ENCODE peak calls at places on chromosomes 13 and 19, in ten cellular contexts. One of them, this sample, is unnamed.

GRCh38 chr19:51025809-51026553 is 435 bp downstream of the KLK11 start:
- DNase-seq in cardiac muscle cell: no peak
- DNase-seq in tibial artery: no peak
- DNase-seq in CD8-positive, alpha-beta T cell: no peak
- DNase-seq in colonic mucosa: no peak
- DNase-seq in left ventricle myocardium inferior: no peak
- DNase-seq in neural progenitor cell: no peak
- DNase-seq in brain microvascular endothelial cell: no peak
- DNase-seq in OCI-LY7: no peak
- DNase-seq in epithelial cell of esophagus: no peak
- DNase-seq in this sample: no peak

GRCh38 chr19:52935434-52935833 is 12.2 kb upstream of the ZNF888 start:
- DNase-seq in cardiac muscle cell: no peak
- DNase-seq in tibial artery: no peak
- DNase-seq in CD8-positive, alpha-beta T cell: no peak
- DNase-seq in colonic mucosa: no peak
- DNase-seq in left ventricle myocardium inferior: no peak
- DNase-seq in neural progenitor cell: no peak
- DNase-seq in brain microvascular endothelial cell: peak; percentile 43
- DNase-seq in OCI-LY7: no peak
- DNase-seq in epithelial cell of esophagus: peak; percentile 38
- DNase-seq in this sample: no peak

GRCh38 chr13:112967666-112968379 is 1.2 kb upstream of the MCF2L start:
- DNase-seq in cardiac muscle cell: no peak
- DNase-seq in tibial artery: peak; percentile 41
- DNase-seq in CD8-positive, alpha-beta T cell: no peak
- DNase-seq in colonic mucosa: no peak
- DNase-seq in left ventricle myocardium inferior: no peak
- DNase-seq in neural progenitor cell: peak; percentile 68
- DNase-seq in brain microvascular endothelial cell: no peak
- DNase-seq in OCI-LY7: no peak
- DNase-seq in epithelial cell of esophagus: no peak
- DNase-seq in this sample: no peak

GRCh38 chr19:30669329-30670010 is 297.3 kb downstream of the ZNF536 start:
- DNase-seq in cardiac muscle cell: peak; percentile 76
- DNase-seq in tibial artery: no peak
- DNase-seq in CD8-positive, alpha-beta T cell: peak; percentile 24
- DNase-seq in colonic mucosa: peak; percentile 49
- DNase-seq in left ventricle myocardium inferior: peak; percentile 68
- DNase-seq in neural progenitor cell: peak; percentile 80
- DNase-seq in brain microvascular endothelial cell: peak; percentile 29
- DNase-seq in OCI-LY7: peak; percentile 34
- DNase-seq in epithelial cell of esophagus: peak; percentile 23
- DNase-seq in this sample: no peak

GRCh38 chr19:36008336-36008978 is at the start of gene SYNE4:
- DNase-seq in cardiac muscle cell: peak; percentile 56
- DNase-seq in tibial artery: no peak
- DNase-seq in CD8-positive, alpha-beta T cell: no peak
- DNase-seq in colonic mucosa: peak; percentile 81
- DNase-seq in left ventricle myocardium inferior: no peak
- DNase-seq in neural progenitor cell: peak; percentile 75
- DNase-seq in brain microvascular endothelial cell: no peak
- DNase-seq in OCI-LY7: no peak
- DNase-seq in epithelial cell of esophagus: peak; percentile 41
- DNase-seq in this sample: no peak

GRCh38 chr13:41244555-41244954 is 18.8 kb downstream of the MTRF1 start:
- DNase-seq in cardiac muscle cell: peak; percentile 0
- DNase-seq in tibial artery: no peak
- DNase-seq in CD8-positive, alpha-beta T cell: no peak
- DNase-seq in colonic mucosa: no peak
- DNase-seq in left ventricle myocardium inferior: no peak
- DNase-seq in neural progenitor cell: no peak
- DNase-seq in brain microvascular endothelial cell: peak; percentile 17
- DNase-seq in OCI-LY7: no peak
- DNase-seq in epithelial cell of esophagus: peak; percentile 65
- DNase-seq in this sample: no peak

GRCh38 chr13:74555291-74556001 is 421.2 kb upstream of the KLF12 start:
- DNase-seq in cardiac muscle cell: no peak
- DNase-seq in tibial artery: no peak
- DNase-seq in CD8-positive, alpha-beta T cell: peak; percentile 16
- DNase-seq in colonic mucosa: no peak
- DNase-seq in left ventricle myocardium inferior: no peak
- DNase-seq in neural progenitor cell: no peak
- DNase-seq in brain microvascular endothelial cell: no peak
- DNase-seq in OCI-LY7: peak; percentile 30
- DNase-seq in epithelial cell of esophagus: no peak
- DNase-seq in this sample: no peak

GRCh38 chr19:33673996-33674395 is 52.2 kb downstream of the CHST8 start:
- DNase-seq in cardiac muscle cell: no peak
- DNase-seq in tibial artery: peak; percentile 37
- DNase-seq in CD8-positive, alpha-beta T cell: no peak
- DNase-seq in colonic mucosa: no peak
- DNase-seq in left ventricle myocardium inferior: no peak
- DNase-seq in neural progenitor cell: no peak
- DNase-seq in brain microvascular endothelial cell: no peak
- DNase-seq in OCI-LY7: no peak
- DNase-seq in epithelial cell of esophagus: no peak
- DNase-seq in this sample: no peak

GRCh38 chr19:44741841-44742352 is 6.6 kb upstream of the BCL3 start:
- DNase-seq in cardiac muscle cell: no peak
- DNase-seq in tibial artery: peak; percentile 100
- DNase-seq in CD8-positive, alpha-beta T cell: no peak
- DNase-seq in colonic mucosa: peak; percentile 99
- DNase-seq in left ventricle myocardium inferior: peak; percentile 97
- DNase-seq in neural progenitor cell: peak; percentile 20
- DNase-seq in brain microvascular endothelial cell: peak; percentile 98
- DNase-seq in OCI-LY7: no peak
- DNase-seq in epithelial cell of esophagus: peak; percentile 100
- DNase-seq in this sample: no peak

GRCh38 chr19:6238256-6238642 is 41.5 kb downstream of the MLLT1 start:
- DNase-seq in cardiac muscle cell: no peak
- DNase-seq in tibial artery: no peak
- DNase-seq in CD8-positive, alpha-beta T cell: no peak
- DNase-seq in colonic mucosa: no peak
- DNase-seq in left ventricle myocardium inferior: no peak
- DNase-seq in neural progenitor cell: no peak
- DNase-seq in brain microvascular endothelial cell: no peak
- DNase-seq in OCI-LY7: no peak
- DNase-seq in epithelial cell of esophagus: no peak
- DNase-seq in this sample: no peak

GRCh38 chr19:9858766-9859165 is 23.6 kb downstream of the PIN1 start:
- DNase-seq in cardiac muscle cell: no peak
- DNase-seq in tibial artery: no peak
- DNase-seq in CD8-positive, alpha-beta T cell: no peak
- DNase-seq in colonic mucosa: no peak
- DNase-seq in left ventricle myocardium inferior: no peak
- DNase-seq in neural progenitor cell: no peak
- DNase-seq in brain microvascular endothelial cell: no peak
- DNase-seq in OCI-LY7: no peak
- DNase-seq in epithelial cell of esophagus: no peak
- DNase-seq in this sample: no peak

GRCh38 chr19:19267305-19267704 is 5.8 kb downstream of the TM6SF2 start:
- DNase-seq in cardiac muscle cell: no peak
- DNase-seq in tibial artery: no peak
- DNase-seq in CD8-positive, alpha-beta T cell: no peak
- DNase-seq in colonic mucosa: no peak
- DNase-seq in left ventricle myocardium inferior: no peak
- DNase-seq in neural progenitor cell: no peak
- DNase-seq in brain microvascular endothelial cell: no peak
- DNase-seq in OCI-LY7: no peak
- DNase-seq in epithelial cell of esophagus: no peak
- DNase-seq in this sample: no peak

GRCh38 chr13:113586661-113587479 is 2.3 kb downstream of the TFDP1 start:
- DNase-seq in cardiac muscle cell: no peak
- DNase-seq in tibial artery: peak; percentile 40
- DNase-seq in CD8-positive, alpha-beta T cell: no peak
- DNase-seq in colonic mucosa: peak; percentile 17
- DNase-seq in left ventricle myocardium inferior: no peak
- DNase-seq in neural progenitor cell: no peak
- DNase-seq in brain microvascular endothelial cell: no peak
- DNase-seq in OCI-LY7: no peak
- DNase-seq in epithelial cell of esophagus: no peak
- DNase-seq in this sample: no peak

GRCh38 chr19:23789246-23789645 is 30.6 kb upstream of the ZNF681 start:
- DNase-seq in cardiac muscle cell: no peak
- DNase-seq in tibial artery: no peak
- DNase-seq in CD8-positive, alpha-beta T cell: no peak
- DNase-seq in colonic mucosa: no peak
- DNase-seq in left ventricle myocardium inferior: no peak
- DNase-seq in neural progenitor cell: no peak
- DNase-seq in brain microvascular endothelial cell: no peak
- DNase-seq in OCI-LY7: no peak
- DNase-seq in epithelial cell of esophagus: peak; percentile 70
- DNase-seq in this sample: no peak

GRCh38 chr13:106520205-106521004 is 15.1 kb downstream of the EFNB2 start:
- DNase-seq in cardiac muscle cell: peak; percentile 24
- DNase-seq in tibial artery: no peak
- DNase-seq in CD8-positive, alpha-beta T cell: no peak
- DNase-seq in colonic mucosa: no peak
- DNase-seq in left ventricle myocardium inferior: no peak
- DNase-seq in neural progenitor cell: peak; percentile 52
- DNase-seq in brain microvascular endothelial cell: no peak
- DNase-seq in OCI-LY7: no peak
- DNase-seq in epithelial cell of esophagus: no peak
- DNase-seq in this sample: no peak

DNA sequence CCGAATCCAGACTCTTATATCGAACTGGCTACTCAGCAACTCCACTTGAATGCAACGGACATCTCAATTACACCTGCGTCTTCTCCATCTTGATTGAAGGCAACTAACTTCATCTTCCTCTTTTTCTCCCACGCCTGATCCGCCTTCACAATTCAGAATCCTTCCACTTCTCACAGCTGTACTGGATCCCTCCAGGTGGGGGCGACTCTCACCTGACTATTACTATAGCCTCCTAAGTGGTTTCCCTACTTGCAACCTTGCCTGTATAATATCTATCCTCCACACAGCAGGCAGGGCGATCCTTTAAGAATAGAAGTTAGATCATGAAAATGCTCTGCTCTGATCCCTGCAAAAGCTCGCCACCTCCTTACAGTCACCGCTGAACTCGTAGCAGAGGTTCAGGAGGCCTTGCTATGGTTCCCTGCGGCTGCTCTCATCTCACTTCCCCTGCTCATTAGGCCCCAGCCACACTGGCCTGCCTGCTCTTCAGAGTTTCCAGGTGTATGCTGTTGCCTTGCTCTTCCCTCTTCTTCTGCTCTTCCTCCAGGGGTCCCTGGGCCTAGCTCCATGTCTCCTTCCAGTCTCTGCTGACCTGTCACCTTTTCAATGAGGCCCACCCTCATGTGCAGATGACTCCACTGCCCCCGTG is 31.9 kb downstream of the RFXAP start:
- DNase-seq in cardiac muscle cell: peak; percentile 30
- DNase-seq in tibial artery: no peak
- DNase-seq in CD8-positive, alpha-beta T cell: no peak
- DNase-seq in colonic mucosa: peak; percentile 29
- DNase-seq in left ventricle myocardium inferior: no peak
- DNase-seq in neural progenitor cell: peak; percentile 41
- DNase-seq in brain microvascular endothelial cell: no peak
- DNase-seq in OCI-LY7: peak; percentile 29
- DNase-seq in epithelial cell of esophagus: peak; percentile 9
- DNase-seq in this sample: no peak
- TF ChIP-seq CTCF in cardiac muscle cell: peak; percentile 27
- TF ChIP-seq CTCF in tibial artery: no peak
- TF ChIP-seq CTCF in CD8-positive, alpha-beta T cell: no peak
- TF ChIP-seq CTCF in colonic mucosa: peak; percentile 18
- TF ChIP-seq CTCF in left ventricle myocardium inferior: peak; percentile 35
- TF ChIP-seq CTCF in neural progenitor cell: peak; percentile 62
- TF ChIP-seq CTCF in brain microvascular endothelial cell: peak; percentile 47
- TF ChIP-seq CTCF in OCI-LY7: peak; percentile 71
- TF ChIP-seq CTCF in epithelial cell of esophagus: peak; percentile 25
- TF ChIP-seq CTCF in this sample: peak; percentile 33

DNA sequence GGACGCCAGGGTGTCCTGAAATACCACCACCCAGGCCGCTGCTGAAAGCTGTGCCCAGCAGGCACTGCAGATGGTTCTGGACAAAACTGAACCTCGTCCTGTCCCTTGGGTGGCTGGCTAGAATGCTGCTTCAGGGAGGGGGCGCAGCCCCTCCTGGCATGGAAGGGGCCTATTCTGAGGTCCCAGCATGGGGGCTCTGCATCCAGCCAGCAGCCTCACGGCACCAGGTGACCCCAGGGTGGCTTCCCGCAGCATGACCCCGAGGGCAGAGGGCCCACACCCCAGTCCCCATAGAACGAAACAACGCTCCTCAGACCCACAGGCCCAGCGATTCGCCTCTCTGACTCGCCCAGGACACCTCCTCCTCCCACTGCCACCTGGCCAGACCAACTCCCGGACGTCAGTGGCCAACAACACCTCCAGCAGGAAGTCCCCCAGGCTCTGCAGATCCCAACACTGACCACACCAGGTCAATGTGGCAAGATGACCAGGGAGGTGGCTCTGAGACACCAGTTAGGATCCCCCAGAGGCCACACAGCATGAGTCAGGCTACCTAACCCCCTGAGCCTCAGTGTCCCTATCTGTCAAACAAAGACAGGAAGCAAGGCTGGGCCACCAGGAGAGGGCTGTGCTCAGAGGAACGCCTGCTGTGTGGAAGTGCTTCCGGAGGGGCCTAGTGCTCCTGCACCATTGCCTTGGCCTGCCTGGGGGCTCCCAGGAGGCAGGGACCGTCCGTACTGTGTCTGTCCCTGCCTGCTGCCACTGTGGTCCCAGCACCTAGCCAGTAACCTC is 6.1 kb downstream of the MKNK2 start:
- DNase-seq in cardiac muscle cell: no peak
- DNase-seq in tibial artery: no peak
- DNase-seq in CD8-positive, alpha-beta T cell: no peak
- DNase-seq in colonic mucosa: no peak
- DNase-seq in left ventricle myocardium inferior: no peak
- DNase-seq in neural progenitor cell: no peak
- DNase-seq in brain microvascular endothelial cell: no peak
- DNase-seq in OCI-LY7: no peak
- DNase-seq in epithelial cell of esophagus: no peak
- DNase-seq in this sample: no peak
- H3K4me3 ChIP-seq in cardiac muscle cell: no peak overlapping the region
- H3K4me3 ChIP-seq in tibial artery: no peak overlapping the region
- H3K4me3 ChIP-seq in CD8-positive, alpha-beta T cell: no peak overlapping the region
- H3K4me3 ChIP-seq in colonic mucosa: no peak overlapping the region
- H3K4me3 ChIP-seq in left ventricle myocardium inferior: peak overlapping the region; percentile 32
- H3K4me3 ChIP-seq in neural progenitor cell: no peak overlapping the region
- H3K4me3 ChIP-seq in brain microvascular endothelial cell: no peak overlapping the region
- H3K4me3 ChIP-seq in OCI-LY7: no peak overlapping the region
- H3K4me3 ChIP-seq in epithelial cell of esophagus: no peak overlapping the region
- H3K4me3 ChIP-seq in this sample: no peak overlapping the region

GRCh38 chr13:21242236-21242635 is 65.8 kb downstream of the MRPL57 start:
- DNase-seq in cardiac muscle cell: peak; percentile 39
- DNase-seq in tibial artery: no peak
- DNase-seq in CD8-positive, alpha-beta T cell: no peak
- DNase-seq in colonic mucosa: no peak
- DNase-seq in left ventricle myocardium inferior: no peak
- DNase-seq in neural progenitor cell: peak; percentile 74
- DNase-seq in brain microvascular endothelial cell: no peak
- DNase-seq in OCI-LY7: peak; percentile 11
- DNase-seq in epithelial cell of esophagus: no peak
- DNase-seq in this sample: no peak
- TF ChIP-seq CTCF in cardiac muscle cell: no peak
- TF ChIP-seq CTCF in tibial artery: no peak
- TF ChIP-seq CTCF in CD8-positive, alpha-beta T cell: no peak
- TF ChIP-seq CTCF in colonic mucosa: no peak
- TF ChIP-seq CTCF in left ventricle myocardium inferior: no peak
- TF ChIP-seq CTCF in neural progenitor cell: peak; percentile 59
- TF ChIP-seq CTCF in brain microvascular endothelial cell: no peak
- TF ChIP-seq CTCF in OCI-LY7: peak; percentile 44
- TF ChIP-seq CTCF in epithelial cell of esophagus: no peak
- TF ChIP-seq CTCF in this sample: no peak

GRCh38 chr13:111177081-111177711 is 62.1 kb downstream of the ARHGEF7 start:
- DNase-seq in cardiac muscle cell: peak; percentile 19
- DNase-seq in tibial artery: peak; percentile 88
- DNase-seq in CD8-positive, alpha-beta T cell: peak; percentile 87
- DNase-seq in colonic mucosa: no peak
- DNase-seq in left ventricle myocardium inferior: peak; percentile 75
- DNase-seq in neural progenitor cell: no peak
- DNase-seq in brain microvascular endothelial cell: peak; percentile 94
- DNase-seq in OCI-LY7: no peak
- DNase-seq in epithelial cell of esophagus: peak; percentile 67
- DNase-seq in this sample: no peak
- H3K4me3 ChIP-seq in cardiac muscle cell: no peak overlapping the region
- H3K4me3 ChIP-seq in tibial artery: no peak overlapping the region
- H3K4me3 ChIP-seq in CD8-positive, alpha-beta T cell: peak overlapping the region; percentile 17
- H3K4me3 ChIP-seq in colonic mucosa: no peak overlapping the region
- H3K4me3 ChIP-seq in left ventricle myocardium inferior: peak overlapping the region; percentile 19
- H3K4me3 ChIP-seq in neural progenitor cell: no peak overlapping the region
- H3K4me3 ChIP-seq in brain microvascular endothelial cell: no peak overlapping the region
- H3K4me3 ChIP-seq in OCI-LY7: no peak overlapping the region
- H3K4me3 ChIP-seq in epithelial cell of esophagus: no peak overlapping the region
- H3K4me3 ChIP-seq in this sample: no peak overlapping the region

This sample was measured in GM12864.